ENCODE peak calls at places on chromosomes 4 and X, in ten cellular contexts. One of them, this sample, is unnamed. For H3K27me3, the result is how much of the 10 kb centered on the place peaks cover.

GRCh38 chr4:150583287-150584197 is 1.6 kb downstream of the MAB21L2 start:
- DNase-seq in pancreas: no peak
- DNase-seq in right cardiac atrium: peak
- DNase-seq in bronchial epithelial cell: no peak
- DNase-seq in transverse colon: peak
- DNase-seq in left lung: no peak
- DNase-seq in AG04450: no peak
- DNase-seq in stomach: no peak
- DNase-seq in BE2C: peak
- DNase-seq in CD4-positive, alpha-beta memory T cell: no peak
- DNase-seq in this sample: no peak

GRCh38 chr4:866761-867390 is 40.9 kb upstream of the CPLX1 start:
- DNase-seq in pancreas: no peak
- DNase-seq in right cardiac atrium: peak
- DNase-seq in bronchial epithelial cell: peak
- DNase-seq in transverse colon: no peak
- DNase-seq in left lung: no peak
- DNase-seq in AG04450: no peak
- DNase-seq in stomach: no peak
- DNase-seq in BE2C: no peak
- DNase-seq in CD4-positive, alpha-beta memory T cell: no peak
- DNase-seq in this sample: no peak

GRCh38 chr4:8342651-8343050 is 73.1 kb downstream of the HTRA3 start:
- DNase-seq in pancreas: no peak
- DNase-seq in right cardiac atrium: peak
- DNase-seq in bronchial epithelial cell: no peak
- DNase-seq in transverse colon: no peak
- DNase-seq in left lung: no peak
- DNase-seq in AG04450: no peak
- DNase-seq in stomach: peak
- DNase-seq in BE2C: no peak
- DNase-seq in CD4-positive, alpha-beta memory T cell: no peak
- DNase-seq in this sample: no peak

GRCh38 chr4:30901781-30902479 is 181.8 kb downstream of the PCDH7 start:
- DNase-seq in pancreas: no peak
- DNase-seq in right cardiac atrium: no peak
- DNase-seq in bronchial epithelial cell: no peak
- DNase-seq in transverse colon: no peak
- DNase-seq in left lung: no peak
- DNase-seq in AG04450: no peak
- DNase-seq in stomach: no peak
- DNase-seq in BE2C: no peak
- DNase-seq in CD4-positive, alpha-beta memory T cell: no peak
- DNase-seq in this sample: no peak

GRCh38 chr4:184313710-184314659 is 96.3 kb upstream of the ENPP6 start:
- DNase-seq in pancreas: no peak
- DNase-seq in right cardiac atrium: no peak
- DNase-seq in bronchial epithelial cell: no peak
- DNase-seq in transverse colon: peak
- DNase-seq in left lung: no peak
- DNase-seq in AG04450: no peak
- DNase-seq in stomach: no peak
- DNase-seq in BE2C: no peak
- DNase-seq in CD4-positive, alpha-beta memory T cell: no peak
- DNase-seq in this sample: no peak

GRCh38 chr4:41533685-41534084 is 4.3 kb upstream of the LIMCH1 start:
- DNase-seq in pancreas: no peak
- DNase-seq in right cardiac atrium: no peak
- DNase-seq in bronchial epithelial cell: no peak
- DNase-seq in transverse colon: no peak
- DNase-seq in left lung: no peak
- DNase-seq in AG04450: no peak
- DNase-seq in stomach: peak
- DNase-seq in BE2C: no peak
- DNase-seq in CD4-positive, alpha-beta memory T cell: no peak
- DNase-seq in this sample: no peak

GRCh38 chr4:1260418-1261106 is 11.6 kb upstream of the CTBP1 start:
- DNase-seq in pancreas: no peak
- DNase-seq in right cardiac atrium: no peak
- DNase-seq in bronchial epithelial cell: no peak
- DNase-seq in transverse colon: no peak
- DNase-seq in left lung: no peak
- DNase-seq in AG04450: no peak
- DNase-seq in stomach: no peak
- DNase-seq in BE2C: no peak
- DNase-seq in CD4-positive, alpha-beta memory T cell: no peak
- DNase-seq in this sample: no peak

GRCh38 chr4:5638316-5638715 is 70.0 kb downstream of the EVC2 start:
- DNase-seq in pancreas: no peak
- DNase-seq in right cardiac atrium: no peak
- DNase-seq in bronchial epithelial cell: peak
- DNase-seq in transverse colon: no peak
- DNase-seq in left lung: no peak
- DNase-seq in AG04450: peak
- DNase-seq in stomach: no peak
- DNase-seq in BE2C: no peak
- DNase-seq in CD4-positive, alpha-beta memory T cell: no peak
- DNase-seq in this sample: no peak

GRCh38 chr4:169604131-169604900 is 8.1 kb downstream of the NEK1 start:
- DNase-seq in pancreas: no peak
- DNase-seq in right cardiac atrium: no peak
- DNase-seq in bronchial epithelial cell: peak
- DNase-seq in transverse colon: no peak
- DNase-seq in left lung: no peak
- DNase-seq in AG04450: no peak
- DNase-seq in stomach: no peak
- DNase-seq in BE2C: peak
- DNase-seq in CD4-positive, alpha-beta memory T cell: no peak
- DNase-seq in this sample: no peak

GRCh38 chr4:5990446-5991160 is 27.6 kb downstream of the C4orf50 start:
- DNase-seq in pancreas: no peak
- DNase-seq in right cardiac atrium: no peak
- DNase-seq in bronchial epithelial cell: no peak
- DNase-seq in transverse colon: no peak
- DNase-seq in left lung: no peak
- DNase-seq in AG04450: no peak
- DNase-seq in stomach: no peak
- DNase-seq in BE2C: no peak
- DNase-seq in CD4-positive, alpha-beta memory T cell: no peak
- DNase-seq in this sample: no peak

GRCh38 chr4:159768011-159768410 is 665.1 kb downstream of the RAPGEF2 start:
- DNase-seq in pancreas: no peak
- DNase-seq in right cardiac atrium: no peak
- DNase-seq in bronchial epithelial cell: no peak
- DNase-seq in transverse colon: no peak
- DNase-seq in left lung: no peak
- DNase-seq in AG04450: no peak
- DNase-seq in stomach: no peak
- DNase-seq in BE2C: no peak
- DNase-seq in CD4-positive, alpha-beta memory T cell: no peak
- DNase-seq in this sample: no peak

GRCh38 chr4:72084587-72085011 is 52.8 kb downstream of the NPFFR2 start:
- DNase-seq in pancreas: no peak
- DNase-seq in right cardiac atrium: no peak
- DNase-seq in bronchial epithelial cell: no peak
- DNase-seq in transverse colon: no peak
- DNase-seq in left lung: no peak
- DNase-seq in AG04450: no peak
- DNase-seq in stomach: no peak
- DNase-seq in BE2C: no peak
- DNase-seq in CD4-positive, alpha-beta memory T cell: no peak
- DNase-seq in this sample: no peak

GRCh38 chr4:174873931-174874330 is 44.2 kb upstream of the ADAM29 start:
- DNase-seq in pancreas: no peak
- DNase-seq in right cardiac atrium: no peak
- DNase-seq in bronchial epithelial cell: peak
- DNase-seq in transverse colon: no peak
- DNase-seq in left lung: no peak
- DNase-seq in AG04450: no peak
- DNase-seq in stomach: no peak
- DNase-seq in BE2C: peak
- DNase-seq in CD4-positive, alpha-beta memory T cell: no peak
- DNase-seq in this sample: no peak

GRCh38 chr4:153759407-153760226 is at the start of gene RNF175:
- DNase-seq in pancreas: no peak
- DNase-seq in right cardiac atrium: peak
- DNase-seq in bronchial epithelial cell: no peak
- DNase-seq in transverse colon: no peak
- DNase-seq in left lung: no peak
- DNase-seq in AG04450: no peak
- DNase-seq in stomach: no peak
- DNase-seq in BE2C: peak
- DNase-seq in CD4-positive, alpha-beta memory T cell: no peak
- DNase-seq in this sample: peak

DNA sequence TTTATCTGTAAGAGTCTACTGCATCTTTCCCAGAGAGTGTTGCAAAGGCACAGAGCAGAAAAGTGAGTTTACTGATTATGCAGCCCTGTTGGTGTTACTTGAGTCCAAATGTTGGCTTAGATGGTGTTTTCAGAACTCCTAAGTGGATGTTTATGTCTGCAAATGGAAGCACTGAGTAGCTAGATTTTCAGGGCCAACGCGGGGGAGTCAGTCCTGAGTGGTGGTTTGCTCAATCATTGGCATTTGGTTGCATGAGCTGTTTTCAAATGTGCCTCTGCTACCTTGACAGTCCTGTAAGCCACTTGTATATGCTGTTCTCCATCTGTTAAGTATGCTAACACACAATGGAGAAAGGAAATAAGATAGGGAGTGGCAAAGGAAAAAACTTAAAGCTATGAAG is 45.4 kb downstream of the MAMLD1 start:
- DNase-seq in pancreas: no peak
- DNase-seq in right cardiac atrium: no peak
- DNase-seq in bronchial epithelial cell: no peak
- DNase-seq in transverse colon: no peak
- DNase-seq in left lung: no peak
- DNase-seq in AG04450: no peak
- DNase-seq in stomach: no peak
- DNase-seq in BE2C: no peak
- DNase-seq in CD4-positive, alpha-beta memory T cell: no peak
- DNase-seq in this sample: no peak
- H3K4me3 ChIP-seq in pancreas: no peak
- H3K4me3 ChIP-seq in right cardiac atrium: no peak
- H3K4me3 ChIP-seq in bronchial epithelial cell: no peak
- H3K4me3 ChIP-seq in transverse colon: no peak
- H3K4me3 ChIP-seq in left lung: no peak
- H3K4me3 ChIP-seq in AG04450: no peak
- H3K4me3 ChIP-seq in stomach: no peak
- H3K4me3 ChIP-seq in BE2C: no peak
- H3K4me3 ChIP-seq in CD4-positive, alpha-beta memory T cell: no peak
- H3K4me3 ChIP-seq in this sample: no peak

DNA sequence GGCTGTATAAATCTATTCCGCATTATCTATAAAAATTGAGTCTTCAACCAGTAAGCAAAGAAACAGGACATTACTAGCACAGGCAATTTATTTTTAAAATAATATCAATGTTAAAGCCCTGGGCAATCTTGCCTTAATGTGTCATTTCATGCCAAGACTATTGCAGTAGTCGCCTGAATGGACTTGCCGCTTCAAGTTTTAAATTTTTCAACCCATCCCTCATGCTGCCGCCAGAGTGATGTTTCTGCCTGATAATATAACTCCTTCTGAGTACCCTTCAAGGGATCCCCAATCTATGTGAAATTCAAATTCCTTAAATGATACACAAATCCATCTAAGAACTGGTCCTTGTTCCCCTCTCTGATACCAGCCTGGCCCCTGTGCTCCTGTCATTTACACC is 66.9 kb downstream of the PRSS12 start:
- DNase-seq in pancreas: no peak
- DNase-seq in right cardiac atrium: no peak
- DNase-seq in bronchial epithelial cell: peak
- DNase-seq in transverse colon: no peak
- DNase-seq in left lung: no peak
- DNase-seq in AG04450: no peak
- DNase-seq in stomach: no peak
- DNase-seq in BE2C: no peak
- DNase-seq in CD4-positive, alpha-beta memory T cell: no peak
- DNase-seq in this sample: no peak
- H3K27me3 ChIP-seq in pancreas: under half
- H3K27me3 ChIP-seq in right cardiac atrium: under half
- H3K27me3 ChIP-seq in bronchial epithelial cell: under half
- H3K27me3 ChIP-seq in transverse colon: under half
- H3K27me3 ChIP-seq in left lung: under half
- H3K27me3 ChIP-seq in AG04450: under half
- H3K27me3 ChIP-seq in stomach: under half
- H3K27me3 ChIP-seq in BE2C: under half
- H3K27me3 ChIP-seq in CD4-positive, alpha-beta memory T cell: under half
- H3K27me3 ChIP-seq in this sample: under half

DNA sequence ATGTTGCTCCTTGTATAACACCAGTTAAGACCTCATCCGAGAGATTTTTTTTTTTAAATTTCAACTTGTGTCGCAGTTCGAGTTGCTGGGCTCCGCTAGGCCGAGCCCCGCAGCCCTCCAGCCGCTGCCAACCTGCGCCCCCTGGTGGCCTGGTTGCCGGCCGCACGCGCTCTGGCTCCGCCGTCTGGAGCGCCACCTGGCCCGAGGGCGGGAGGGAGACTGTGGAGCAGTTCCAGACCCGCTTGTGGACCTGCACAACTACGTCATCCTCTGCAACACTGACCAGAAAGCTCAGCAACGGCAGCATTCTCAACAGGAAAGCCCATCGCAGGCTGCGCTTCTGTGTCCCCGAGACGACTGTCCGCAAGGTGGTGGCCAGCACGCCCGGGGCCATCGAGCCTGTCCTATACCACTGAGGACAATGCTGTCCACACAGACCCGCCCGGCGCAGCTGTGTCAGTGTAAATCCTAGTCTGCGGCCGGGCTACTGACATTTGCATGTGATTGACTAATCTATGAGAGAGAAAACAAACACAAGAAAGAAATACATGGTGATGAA is 39.1 kb downstream of the ARL9 start:
- DNase-seq in pancreas: peak
- DNase-seq in right cardiac atrium: peak
- DNase-seq in bronchial epithelial cell: peak
- DNase-seq in transverse colon: peak
- DNase-seq in left lung: peak
- DNase-seq in AG04450: peak
- DNase-seq in stomach: peak
- DNase-seq in BE2C: peak
- DNase-seq in CD4-positive, alpha-beta memory T cell: peak
- DNase-seq in this sample: peak
- H3K4me3 ChIP-seq in pancreas: no peak
- H3K4me3 ChIP-seq in right cardiac atrium: peak
- H3K4me3 ChIP-seq in bronchial epithelial cell: peak
- H3K4me3 ChIP-seq in transverse colon: no peak
- H3K4me3 ChIP-seq in left lung: peak
- H3K4me3 ChIP-seq in AG04450: peak
- H3K4me3 ChIP-seq in stomach: peak
- H3K4me3 ChIP-seq in BE2C: peak
- H3K4me3 ChIP-seq in CD4-positive, alpha-beta memory T cell: peak
- H3K4me3 ChIP-seq in this sample: peak

DNA sequence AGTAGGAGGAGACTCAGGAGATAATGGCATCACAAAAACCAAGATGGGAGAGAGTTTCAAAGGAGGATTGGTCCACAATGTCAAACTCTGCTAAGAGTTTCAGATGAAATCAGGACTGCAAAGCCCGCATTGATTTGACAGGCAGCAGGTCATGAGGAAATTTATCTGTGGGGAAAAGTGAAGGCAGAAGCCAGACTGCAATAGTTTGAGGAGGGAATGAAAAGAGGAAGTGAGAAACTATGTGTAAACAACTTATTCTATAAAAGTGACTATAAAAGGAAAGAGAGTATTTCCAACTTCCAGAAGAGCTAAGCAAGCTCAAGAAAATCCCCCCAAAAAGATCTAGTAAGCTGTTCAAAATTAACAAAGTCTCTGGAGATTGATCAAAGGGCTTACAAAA is 66.3 kb upstream of the DGKK start:
- DNase-seq in pancreas: no peak
- DNase-seq in right cardiac atrium: no peak
- DNase-seq in bronchial epithelial cell: no peak
- DNase-seq in transverse colon: no peak
- DNase-seq in left lung: no peak
- DNase-seq in AG04450: no peak
- DNase-seq in stomach: no peak
- DNase-seq in BE2C: no peak
- DNase-seq in CD4-positive, alpha-beta memory T cell: no peak
- DNase-seq in this sample: no peak
- H3K27me3 ChIP-seq in pancreas: under half
- H3K27me3 ChIP-seq in right cardiac atrium: under half
- H3K27me3 ChIP-seq in bronchial epithelial cell: under half
- H3K27me3 ChIP-seq in transverse colon: under half
- H3K27me3 ChIP-seq in left lung: under half
- H3K27me3 ChIP-seq in AG04450: under half
- H3K27me3 ChIP-seq in stomach: under half
- H3K27me3 ChIP-seq in BE2C: under half
- H3K27me3 ChIP-seq in CD4-positive, alpha-beta memory T cell: under half
- H3K27me3 ChIP-seq in this sample: under half

This sample was measured in naive thymus-derived CD4-positive, alpha-beta T cell.